ENCODE peak calls at places on chromosomes 2 and 18, in six cellular contexts. P is WERI-Rb-1, Y is mammary epithelial cell, D is left ventricle myocardium inferior, I is PC-9, R is A549. K is an unnamed sample.
A peak's percentile ranks its signal among the peaks of the same experiment; 100 is the strongest.

GRCh38 chr2:168700615-168701245 is 101.7 kb upstream of the NOSTRIN start:
- DNase-seq in D (no peak), I (no peak), R (no peak), Y (peak; percentile 78), P (no peak), K (no peak)

GRCh38 chr2:1743396-1744150 is 742 bp downstream of the PXDN start:
- DNase-seq in D (no peak), I (peak; percentile 27), R (no peak), Y (peak; percentile 46), P (peak; percentile 44), K (no peak)

GRCh38 chr18:60049172-60049571 is 149.4 kb downstream of the PMAIP1 start:
- DNase-seq in D (no peak), R (no peak), I (no peak), Y (no peak), P (no peak), K (no peak)

GRCh38 chr2:166411473-166412230 is 35.9 kb upstream of the SCN9A start:
- DNase-seq in D (no peak), P (no peak), R (peak; percentile 50), I (no peak), Y (peak; percentile 36), K (no peak)

GRCh38 chr2:58667137-58667774 is 426.1 kb upstream of the FANCL start:
- DNase-seq in Y (no peak), P (no peak), D (no peak), R (no peak), I (no peak), K (no peak)

GRCh38 chr2:7736646-7737305 is 819.6 kb downstream of the RNF144A start:
- DNase-seq in I (no peak), P (no peak), D (no peak), R (peak; percentile 28), Y (peak; percentile 41), K (no peak)

GRCh38 chr2:216519154-216519762 is 20.6 kb downstream of the RPL37A start:
- DNase-seq in I (peak; percentile 53), P (peak; percentile 69), Y (peak; percentile 70), R (peak; percentile 73), D (no peak), K (no peak)

GRCh38 chr18:35376393-35376741 is 770 bp downstream of the ZNF396 start:
- DNase-seq in D (peak; percentile 22), Y (no peak), R (no peak), I (no peak), P (peak; percentile 35), K (no peak)

GRCh38 chr18:23812566-23813440 is 123.5 kb downstream of the LAMA3 start:
- DNase-seq in Y (peak; percentile 36), D (no peak), I (no peak), R (peak; percentile 8), P (no peak), K (no peak)

GRCh38 chr18:13218376-13219011 is at the start of gene LDLRAD4:
- DNase-seq in Y (no peak), I (no peak), D (peak; percentile 65), P (peak; percentile 51), R (no peak), K (peak; percentile 52)

GRCh38 chr2:44268259-44268649 is 7.0 kb upstream of the SLC3A1 start:
- DNase-seq in D (no peak), P (no peak), R (peak; percentile 68), Y (peak; percentile 51), I (peak; percentile 8), K (no peak)

GRCh38 chr2:188291142-188291616 is 495 bp upstream of the GULP1 start:
- DNase-seq in P (no peak), R (peak; percentile 54), D (peak; percentile 20), Y (no peak), I (peak; percentile 13), K (no peak)

GRCh38 chr18:59049726-59050660 is 89.7 kb upstream of the SEC11C start:
- DNase-seq in I (no peak), P (peak; percentile 98), Y (no peak), R (no peak), D (no peak), K (no peak)

DNA sequence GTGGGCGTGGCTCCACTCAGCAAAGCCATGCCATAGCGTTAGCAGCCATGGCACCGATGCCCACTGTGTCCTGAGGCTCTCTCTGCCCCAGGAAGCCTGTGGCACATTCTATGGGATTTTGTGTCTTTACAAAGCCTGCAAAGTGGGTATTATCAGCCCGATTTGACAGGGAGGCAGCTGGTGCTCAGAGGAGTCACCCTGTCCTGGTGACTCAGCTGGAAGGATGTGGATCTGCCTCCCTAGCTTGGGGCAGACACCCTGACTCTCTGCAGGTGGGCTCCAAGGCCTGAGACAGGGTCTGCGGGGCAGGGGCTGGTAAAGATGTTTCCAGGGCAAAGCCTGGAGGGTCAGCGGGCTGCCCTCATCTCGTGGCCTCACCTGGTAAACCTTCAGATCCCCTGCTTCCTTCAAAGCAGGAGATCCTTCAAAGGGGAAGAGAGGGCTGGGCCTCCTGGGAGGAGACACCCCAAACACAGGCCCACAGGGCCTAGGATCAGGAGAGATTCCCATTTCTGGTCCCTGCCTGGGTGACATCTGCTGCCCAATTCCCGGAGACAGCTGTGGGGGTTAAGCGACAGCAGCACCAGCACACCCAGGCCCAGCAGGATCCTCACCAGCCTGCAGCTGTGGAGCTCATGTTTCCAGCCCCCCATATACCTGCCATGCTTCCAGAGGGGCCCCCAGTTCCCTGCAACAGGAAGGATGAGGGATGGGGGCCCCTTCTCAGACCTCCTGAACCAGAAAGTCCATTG is 3.0 kb upstream of the ASB1 start:
- DNase-seq in P (no peak), I (no peak), R (no peak), D (no peak), Y (peak; percentile 24), K (no peak)
- H3K27ac ChIP-seq in P (no peak overlapping the region), I (no peak overlapping the region), R (no peak overlapping the region), D (no peak overlapping the region), Y (no peak overlapping the region), K (no peak overlapping the region)

GRCh38 chr18:8422391-8422790 is 186.8 kb upstream of the RAB12 start:
- DNase-seq in I (no peak), Y (no peak), R (no peak), D (no peak), P (no peak), K (no peak)

GRCh38 chr18:8424481-8424880 is 184.8 kb upstream of the RAB12 start:
- DNase-seq in D (no peak), Y (no peak), R (no peak), P (no peak), I (no peak), K (no peak)

GRCh38 chr18:8424917-8425725 is 184.1 kb upstream of the RAB12 start:
- DNase-seq in P (no peak), Y (peak; percentile 92), D (no peak), R (no peak), I (peak; percentile 80), K (no peak)

GRCh38 chr18:8426401-8426800 is 182.8 kb upstream of the RAB12 start:
- DNase-seq in P (peak; percentile 23), Y (no peak), D (no peak), I (no peak), R (peak; percentile 12), K (no peak)

GRCh38 chr18:8423051-8423558 is 186.1 kb upstream of the RAB12 start:
- DNase-seq in R (no peak), Y (peak; percentile 61), D (no peak), P (no peak), I (no peak), K (no peak)
- H3K27ac ChIP-seq in R (no peak overlapping the region), Y (no peak overlapping the region), D (peak overlapping the region; percentile 19), P (no peak overlapping the region), I (no peak overlapping the region), K (no peak overlapping the region)

GRCh38 chr2:162085090-162085891 is 11.3 kb upstream of the DPP4 start:
- DNase-seq in R (no peak), I (no peak), P (no peak), D (no peak), Y (peak; percentile 82), K (no peak)
- H3K27ac ChIP-seq in R (no peak overlapping the region), I (no peak overlapping the region), P (peak overlapping the region; percentile 44), D (no peak overlapping the region), Y (peak overlapping the region; percentile 73), K (no peak overlapping the region)

GRCh38 chr2:68736086-68736485 is 1.5 kb downstream of the ARHGAP25 start:
- DNase-seq in D (no peak), P (no peak), R (no peak), Y (no peak), I (no peak), K (no peak)

GRCh38 chr2:68734688-68735525 is at the start of gene ARHGAP25:
- DNase-seq in D (no peak), R (no peak), P (no peak), Y (no peak), I (no peak), K (peak; percentile 13)

GRCh38 chr2:68739261-68740183 is 4.9 kb downstream of the ARHGAP25 start:
- DNase-seq in Y (no peak), I (no peak), P (no peak), R (no peak), D (no peak), K (no peak)

GRCh38 chr2:68740184-68740914 is 5.7 kb downstream of the ARHGAP25 start:
- DNase-seq in D (no peak), Y (peak; percentile 49), P (no peak), R (no peak), I (no peak), K (no peak)

GRCh38 chr2:68737717-68738116 is 3.1 kb downstream of the ARHGAP25 start:
- DNase-seq in Y (no peak), D (no peak), R (no peak), I (no peak), P (no peak), K (no peak)
- H3K27ac ChIP-seq in Y (no peak overlapping the region), D (no peak overlapping the region), R (no peak overlapping the region), I (no peak overlapping the region), P (no peak overlapping the region), K (peak overlapping the region; percentile 44)

GRCh38 chr2:239774933-239775622 is 250.1 kb downstream of the NDUFA10 start:
- DNase-seq in D (no peak), I (no peak), Y (no peak), R (no peak), P (no peak), K (no peak)

GRCh38 chr2:239774142-239774462 is 251.0 kb downstream of the NDUFA10 start:
- DNase-seq in Y (no peak), I (no peak), D (no peak), R (no peak), P (no peak), K (no peak)

GRCh38 chr2:239777219-239777618 is 247.9 kb downstream of the NDUFA10 start:
- DNase-seq in R (no peak), I (no peak), D (no peak), P (no peak), Y (no peak), K (no peak)

GRCh38 chr2:239776441-239777033 is 248.6 kb downstream of the NDUFA10 start:
- DNase-seq in Y (no peak), I (no peak), D (no peak), R (no peak), P (no peak), K (no peak)

GRCh38 chr2:239775623-239776440 is 249.3 kb downstream of the NDUFA10 start:
- DNase-seq in Y (no peak), R (no peak), D (no peak), I (no peak), P (no peak), K (no peak)
- H3K27ac ChIP-seq in Y (no peak overlapping the region), R (no peak overlapping the region), D (no peak overlapping the region), I (no peak overlapping the region), P (no peak overlapping the region), K (no peak overlapping the region)

DNA sequence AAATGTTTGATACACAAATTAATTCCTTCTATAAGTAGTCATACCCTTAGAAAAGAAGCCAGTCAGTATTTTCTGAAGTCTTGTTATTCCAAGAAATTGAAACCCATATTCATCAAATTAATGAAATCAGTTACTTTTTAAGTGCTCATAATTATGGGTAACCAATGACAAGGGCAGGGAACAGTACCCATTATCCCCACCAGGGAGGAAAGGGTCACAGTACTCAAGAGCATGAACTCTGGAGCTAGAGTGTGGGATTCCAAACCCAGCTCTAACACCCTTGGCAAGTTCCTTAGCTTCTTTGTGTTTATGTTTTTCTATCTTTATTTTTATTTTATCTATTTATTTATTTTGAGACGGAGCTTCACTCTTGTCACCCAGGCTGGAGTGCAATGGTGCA is 68.4 kb downstream of the CCDC148 start:
- DNase-seq in D (no peak), R (no peak), P (no peak), I (no peak), Y (no peak), K (no peak)
- H3K27ac ChIP-seq in D (no peak overlapping the region), R (no peak overlapping the region), P (no peak overlapping the region), I (no peak overlapping the region), Y (no peak overlapping the region), K (no peak overlapping the region)